ENCODE peak calls at places on chromosomes 7 and 10, in six cellular contexts. T is Right ventricle myocardium inferior; V is activated T-cell treated with anti-CD3 and anti-CD28 coated beads, Interleukin-2, amount 50 U/mL, for 72 hours; K is stimulated activated naive B cell treated with anti-CD40 and anti-IgM and Interleukin-4, amounts not matched to agents 10 μg/mL and 1 μg/mL and 100 μg/mL, for 72 hours; U is activated CD8-positive, alpha-beta memory T cell treated with anti-CD3 and anti-CD28 coated beads, Interleukin-2, amount 10 ng/mL, durations not matched to agents 7 days and 5 days; Q is left cardiac atrium. F is an unnamed sample.

GRCh38 chr10:24590697-24591457 is 132.8 kb downstream of the ARHGAP21 start:
- ATAC-seq in U (no peak), V (peak; percentile 74), Q (no peak), K (no peak), T (no peak), F (no peak)

GRCh38 chr10:13669182-13669860 is 82.6 kb downstream of the PRPF18 start:
- ATAC-seq in V (no peak), T (no peak), Q (no peak), K (no peak), U (no peak), F (no peak)

GRCh38 chr7:70582921-70583895 is 548.7 kb upstream of the GALNT17 start:
- ATAC-seq in T (no peak), U (no peak), K (no peak), Q (no peak), V (no peak), F (no peak)

GRCh38 chr7:98365863-98366561 is 34.9 kb downstream of the BAIAP2L1 start:
- ATAC-seq in V (no peak), U (no peak), K (no peak), T (peak; percentile 48), Q (peak; percentile 68), F (no peak)

GRCh38 chr10:24947304-24948097 is 4.9 kb downstream of the PRTFDC1 start:
- ATAC-seq in U (peak; percentile 23), T (peak; percentile 78), K (no peak), V (peak; percentile 81), Q (peak; percentile 17), F (no peak)

GRCh38 chr7:28298870-28299484 is 113.3 kb upstream of the CREB5 start:
- ATAC-seq in T (peak; percentile 69), V (no peak), Q (peak; percentile 84), U (no peak), K (no peak), F (no peak)

GRCh38 chr7:664402-664775 is 62.1 kb upstream of the DNAAF5 start:
- ATAC-seq in T (no peak), Q (no peak), U (no peak), V (no peak), K (no peak), F (no peak)

GRCh38 chr7:2499181-2499580 is 20.4 kb upstream of the LFNG start:
- ATAC-seq in T (no peak), Q (no peak), K (no peak), U (no peak), V (no peak), F (no peak)

GRCh38 chr7:16212610-16213009 is 208.7 kb downstream of the CRPPA start:
- ATAC-seq in V (no peak), T (no peak), K (no peak), Q (no peak), U (no peak), F (no peak)

GRCh38 chr10:15245530-15245929 is 77.0 kb upstream of the NMT2 start:
- ATAC-seq in Q (no peak), V (peak; percentile 50), K (no peak), T (no peak), U (peak; percentile 52), F (peak; percentile 39)

F was measured in stimulated activated memory B cell treated with anti-CD40 and anti-IgM and Interleukin-4, amounts not matched to agents 10 μg/mL and 1 μg/mL and 100 μg/mL, for 72 hours.